ENCODE peak calls at places on chromosome 7, in five cellular contexts. One of them, this sample, is unnamed.

GRCh38 chr7:19747740-19748339 is 25.6 kb downstream of the TMEM196 start:
- DNase-seq in H54: peak; percentile 35
- DNase-seq in NCI-H446: peak; percentile 46
- DNase-seq in EH: peak; percentile 15
- DNase-seq in HFFc6: no peak
- DNase-seq in this sample: no peak

GRCh38 chr7:20514364-20514763 is 101.1 kb upstream of the ABCB5 start:
- DNase-seq in H54: peak; percentile 27
- DNase-seq in EH: no peak
- DNase-seq in NCI-H446: peak; percentile 98
- DNase-seq in HFFc6: no peak
- DNase-seq in this sample: peak; percentile 42

GRCh38 chr7:156119771-156120170 is 307.5 kb upstream of the SHH start:
- DNase-seq in NCI-H446: no peak
- DNase-seq in HFFc6: no peak
- DNase-seq in EH: no peak
- DNase-seq in H54: no peak
- DNase-seq in this sample: no peak

GRCh38 chr7:75629042-75629441 is 109.7 kb downstream of the HIP1 start:
- DNase-seq in HFFc6: no peak
- DNase-seq in EH: no peak
- DNase-seq in NCI-H446: no peak
- DNase-seq in H54: no peak
- DNase-seq in this sample: no peak

GRCh38 chr7:108839091-108839490 is 269.4 kb downstream of the DNAJB9 start:
- DNase-seq in H54: no peak
- DNase-seq in NCI-H446: no peak
- DNase-seq in HFFc6: no peak
- DNase-seq in EH: no peak
- DNase-seq in this sample: no peak

GRCh38 chr7:158726277-158726807 is 21.7 kb upstream of the NCAPG2 start:
- DNase-seq in HFFc6: no peak
- DNase-seq in NCI-H446: no peak
- DNase-seq in H54: no peak
- DNase-seq in EH: no peak
- DNase-seq in this sample: no peak

GRCh38 chr7:153010416-153010815 is 250.9 kb downstream of the ACTR3B start:
- DNase-seq in EH: no peak
- DNase-seq in NCI-H446: no peak
- DNase-seq in HFFc6: no peak
- DNase-seq in H54: no peak
- DNase-seq in this sample: no peak

GRCh38 chr7:29988391-29989256 is 977 bp downstream of the SCRN1 start:
- DNase-seq in NCI-H446: peak; percentile 63
- DNase-seq in H54: peak; percentile 83
- DNase-seq in EH: peak; percentile 82
- DNase-seq in HFFc6: peak; percentile 87
- DNase-seq in this sample: peak; percentile 50

GRCh38 chr7:116407165-116407564 is 92.4 kb upstream of the CAV2 start:
- DNase-seq in H54: no peak
- DNase-seq in EH: no peak
- DNase-seq in NCI-H446: no peak
- DNase-seq in HFFc6: no peak
- DNase-seq in this sample: no peak

GRCh38 chr7:2072042-2072441 is 160.7 kb downstream of the MAD1L1 start:
- DNase-seq in EH: no peak
- DNase-seq in H54: no peak
- DNase-seq in HFFc6: no peak
- DNase-seq in NCI-H446: no peak
- DNase-seq in this sample: no peak

GRCh38 chr7:155296006-155296787 is 1.5 kb upstream of the INSIG1 start:
- DNase-seq in H54: no peak
- DNase-seq in NCI-H446: no peak
- DNase-seq in HFFc6: no peak
- DNase-seq in EH: no peak
- DNase-seq in this sample: no peak

GRCh38 chr7:106041140-106041717 is 70.9 kb downstream of the SYPL1 start:
- DNase-seq in EH: peak; percentile 59
- DNase-seq in HFFc6: peak; percentile 39
- DNase-seq in NCI-H446: no peak
- DNase-seq in H54: peak; percentile 62
- DNase-seq in this sample: peak; percentile 42

GRCh38 chr7:105800849-105801534 is 75.4 kb downstream of the ATXN7L1 start:
- DNase-seq in H54: no peak
- DNase-seq in NCI-H446: no peak
- DNase-seq in HFFc6: no peak
- DNase-seq in EH: no peak
- DNase-seq in this sample: no peak

GRCh38 chr7:85699482-85699881 is 512.6 kb upstream of the SEMA3D start:
- DNase-seq in HFFc6: no peak
- DNase-seq in NCI-H446: no peak
- DNase-seq in EH: no peak
- DNase-seq in H54: no peak
- DNase-seq in this sample: no peak

GRCh38 chr7:68707146-68707545 is 891.1 kb upstream of the AUTS2 start:
- DNase-seq in NCI-H446: no peak
- DNase-seq in H54: no peak
- DNase-seq in EH: no peak
- DNase-seq in HFFc6: no peak
- DNase-seq in this sample: no peak

GRCh38 chr7:132750530-132751281 is 174.4 kb upstream of the PLXNA4 start:
- DNase-seq in H54: no peak
- DNase-seq in EH: no peak
- DNase-seq in HFFc6: no peak
- DNase-seq in NCI-H446: no peak
- DNase-seq in this sample: no peak

GRCh38 chr7:376306-376969 is 86.5 kb downstream of the FOXL3 start:
- DNase-seq in H54: no peak
- DNase-seq in HFFc6: no peak
- DNase-seq in EH: no peak
- DNase-seq in NCI-H446: no peak
- DNase-seq in this sample: peak; percentile 19

GRCh38 chr7:109335951-109336350 is 766.3 kb downstream of the DNAJB9 start:
- DNase-seq in HFFc6: no peak
- DNase-seq in H54: no peak
- DNase-seq in EH: no peak
- DNase-seq in NCI-H446: no peak
- DNase-seq in this sample: no peak

GRCh38 chr7:34153680-34154270 is 248.4 kb downstream of the BMPER start:
- DNase-seq in EH: no peak
- DNase-seq in HFFc6: no peak
- DNase-seq in NCI-H446: no peak
- DNase-seq in H54: no peak
- DNase-seq in this sample: no peak

GRCh38 chr7:118080947-118081346 is 103.0 kb upstream of the LSM8 start:
- DNase-seq in EH: peak; percentile 20
- DNase-seq in H54: peak; percentile 25
- DNase-seq in HFFc6: no peak
- DNase-seq in NCI-H446: no peak
- DNase-seq in this sample: no peak

GRCh38 chr7:71636329-71636728 is 504.4 kb downstream of the GALNT17 start:
- DNase-seq in EH: no peak
- DNase-seq in H54: no peak
- DNase-seq in NCI-H446: no peak
- DNase-seq in HFFc6: no peak
- DNase-seq in this sample: no peak

GRCh38 chr7:21550821-21551531 is 8.1 kb downstream of the DNAH11 start:
- DNase-seq in HFFc6: no peak
- DNase-seq in NCI-H446: no peak
- DNase-seq in H54: no peak
- DNase-seq in EH: no peak
- DNase-seq in this sample: no peak

GRCh38 chr7:41855798-41856197 is 152.9 kb upstream of the INHBA start:
- DNase-seq in EH: peak; percentile 16
- DNase-seq in H54: no peak
- DNase-seq in HFFc6: no peak
- DNase-seq in NCI-H446: no peak
- DNase-seq in this sample: no peak

GRCh38 chr7:41567350-41568114 is 135.4 kb downstream of the INHBA start:
- DNase-seq in H54: no peak
- DNase-seq in HFFc6: peak; percentile 23
- DNase-seq in EH: peak; percentile 88
- DNase-seq in NCI-H446: no peak
- DNase-seq in this sample: no peak

GRCh38 chr7:131110294-131111080 is 217.2 kb upstream of the MKLN1 start:
- DNase-seq in H54: no peak
- DNase-seq in HFFc6: peak; percentile 32
- DNase-seq in NCI-H446: no peak
- DNase-seq in EH: peak; percentile 54
- DNase-seq in this sample: no peak

GRCh38 chr7:78607099-78607498 is 808.5 kb downstream of the PHTF2 start:
- DNase-seq in EH: no peak
- DNase-seq in NCI-H446: no peak
- DNase-seq in H54: no peak
- DNase-seq in HFFc6: no peak
- DNase-seq in this sample: no peak

GRCh38 chr7:67813621-67814292 is 817.1 kb downstream of the TYW1 start:
- DNase-seq in H54: no peak
- DNase-seq in EH: no peak
- DNase-seq in NCI-H446: no peak
- DNase-seq in HFFc6: no peak
- DNase-seq in this sample: no peak